ENCODE peak calls at places on chromosomes 7 and 10, in eight cellular contexts. I, D, J, U, O, E, B and Y are unnamed samples.

GRCh38 chr10:70970830-70971229 is 82.5 kb upstream of the PCBD1 start:
- DNase-seq in I (no peak), D (no peak), J (no peak), U (no peak), O (no peak), E (no peak), B (no peak), Y (no peak)

GRCh38 chr7:114155766-114156110 is 236.9 kb upstream of the PPP1R3A start:
- DNase-seq in I (no peak), D (no peak), J (no peak), U (no peak), O (no peak), E (no peak), B (no peak), Y (no peak)

GRCh38 chr10:117342638-117343037 is 32.6 kb downstream of the PDZD8 start:
- DNase-seq in I (no peak), D (no peak), J (no peak), U (no peak), O (no peak), E (no peak), B (no peak), Y (no peak)

GRCh38 chr10:61257956-61258496 is 195.2 kb downstream of the TMEM26 start:
- DNase-seq in I (no peak), D (no peak), J (no peak), U (no peak), O (no peak), E (no peak), B (no peak), Y (no peak)

GRCh38 chr7:78020874-78021249 is 222.3 kb downstream of the PHTF2 start:
- DNase-seq in I (no peak), D (no peak), J (no peak), U (no peak), O (no peak), E (no peak), B (no peak), Y (no peak)

GRCh38 chr7:150685219-150686029 is at the start of gene GIMAP2:
- DNase-seq in I (peak), D (no peak), J (no peak), U (no peak), O (no peak), E (peak), B (no peak), Y (no peak)

GRCh38 chr7:56074371-56074791 is 10.3 kb downstream of the SUMF2 start:
- DNase-seq in I (peak), D (peak), J (peak), U (peak), O (peak), E (peak), B (peak), Y (no peak)

GRCh38 chr10:69972951-69973350 is 79.7 kb upstream of the MACROH2A2 start:
- DNase-seq in I (no peak), D (no peak), J (no peak), U (no peak), O (no peak), E (no peak), B (no peak), Y (no peak)

GRCh38 chr10:124071141-124071540 is 22.3 kb downstream of the CHST15 start:
- DNase-seq in I (no peak), D (no peak), J (no peak), U (no peak), O (no peak), E (no peak), B (no peak), Y (no peak)